ENCODE peak calls at places on chromosomes 6 and 20, in six cellular contexts. One of them, this sample, is unnamed.

GRCh38 chr20:58459058-58459743 is 56.0 kb downstream of the APCDD1L start:
- ATAC-seq in pancreas: no peak
- ATAC-seq in stimulated activated effector memory CD8-positive, alpha-beta T cell treated with anti-CD3 and anti-CD28 coated beads, Interleukin-12 subunit alpha, Interleukin-12 subunit beta, amount 100 ng/mL, for 72 hours: no peak
- ATAC-seq in esophagus mucosa: no peak
- ATAC-seq in A549: no peak
- ATAC-seq in sciatic nerve: no peak
- ATAC-seq in this sample: no peak

GRCh38 chr20:3894796-3895195 is 5.6 kb downstream of the PANK2 start:
- ATAC-seq in A549: no peak
- ATAC-seq in esophagus mucosa: no peak
- ATAC-seq in pancreas: no peak
- ATAC-seq in sciatic nerve: no peak
- ATAC-seq in stimulated activated effector memory CD8-positive, alpha-beta T cell treated with anti-CD3 and anti-CD28 coated beads, Interleukin-12 subunit alpha, Interleukin-12 subunit beta, amount 100 ng/mL, for 72 hours: no peak
- ATAC-seq in this sample: no peak

GRCh38 chr6:137230547-137230946 is 11.4 kb upstream of the IFNGR1 start:
- ATAC-seq in stimulated activated effector memory CD8-positive, alpha-beta T cell treated with anti-CD3 and anti-CD28 coated beads, Interleukin-12 subunit alpha, Interleukin-12 subunit beta, amount 100 ng/mL, for 72 hours: no peak
- ATAC-seq in sciatic nerve: peak
- ATAC-seq in A549: no peak
- ATAC-seq in esophagus mucosa: no peak
- ATAC-seq in pancreas: no peak
- ATAC-seq in this sample: no peak

GRCh38 chr6:158703121-158703839 is 53.4 kb downstream of the SYTL3 start:
- ATAC-seq in pancreas: no peak
- ATAC-seq in sciatic nerve: no peak
- ATAC-seq in stimulated activated effector memory CD8-positive, alpha-beta T cell treated with anti-CD3 and anti-CD28 coated beads, Interleukin-12 subunit alpha, Interleukin-12 subunit beta, amount 100 ng/mL, for 72 hours: no peak
- ATAC-seq in esophagus mucosa: peak
- ATAC-seq in A549: no peak
- ATAC-seq in this sample: no peak

GRCh38 chr6:10555625-10556309 is 34.6 kb downstream of the GCNT2 start:
- ATAC-seq in stimulated activated effector memory CD8-positive, alpha-beta T cell treated with anti-CD3 and anti-CD28 coated beads, Interleukin-12 subunit alpha, Interleukin-12 subunit beta, amount 100 ng/mL, for 72 hours: no peak
- ATAC-seq in esophagus mucosa: peak
- ATAC-seq in A549: no peak
- ATAC-seq in sciatic nerve: peak
- ATAC-seq in pancreas: peak
- ATAC-seq in this sample: peak

GRCh38 chr6:56806368-56806767 is 148.5 kb upstream of the BEND6 start:
- ATAC-seq in stimulated activated effector memory CD8-positive, alpha-beta T cell treated with anti-CD3 and anti-CD28 coated beads, Interleukin-12 subunit alpha, Interleukin-12 subunit beta, amount 100 ng/mL, for 72 hours: no peak
- ATAC-seq in pancreas: no peak
- ATAC-seq in A549: no peak
- ATAC-seq in esophagus mucosa: no peak
- ATAC-seq in sciatic nerve: no peak
- ATAC-seq in this sample: no peak

GRCh38 chr6:124927806-124928205 is 34.4 kb upstream of the RNF217 start:
- ATAC-seq in sciatic nerve: no peak
- ATAC-seq in A549: no peak
- ATAC-seq in pancreas: no peak
- ATAC-seq in esophagus mucosa: no peak
- ATAC-seq in stimulated activated effector memory CD8-positive, alpha-beta T cell treated with anti-CD3 and anti-CD28 coated beads, Interleukin-12 subunit alpha, Interleukin-12 subunit beta, amount 100 ng/mL, for 72 hours: no peak
- ATAC-seq in this sample: no peak

GRCh38 chr20:56181593-56181992 is 66.9 kb upstream of the MC3R start:
- ATAC-seq in esophagus mucosa: no peak
- ATAC-seq in A549: no peak
- ATAC-seq in pancreas: no peak
- ATAC-seq in sciatic nerve: no peak
- ATAC-seq in stimulated activated effector memory CD8-positive, alpha-beta T cell treated with anti-CD3 and anti-CD28 coated beads, Interleukin-12 subunit alpha, Interleukin-12 subunit beta, amount 100 ng/mL, for 72 hours: no peak
- ATAC-seq in this sample: no peak

GRCh38 chr6:3869284-3869631 is 20.1 kb downstream of the FAM50B start:
- ATAC-seq in pancreas: no peak
- ATAC-seq in esophagus mucosa: no peak
- ATAC-seq in sciatic nerve: no peak
- ATAC-seq in stimulated activated effector memory CD8-positive, alpha-beta T cell treated with anti-CD3 and anti-CD28 coated beads, Interleukin-12 subunit alpha, Interleukin-12 subunit beta, amount 100 ng/mL, for 72 hours: no peak
- ATAC-seq in A549: no peak
- ATAC-seq in this sample: no peak

GRCh38 chr6:108492131-108492766 is 68.5 kb upstream of the FOXO3 start:
- ATAC-seq in A549: peak
- ATAC-seq in stimulated activated effector memory CD8-positive, alpha-beta T cell treated with anti-CD3 and anti-CD28 coated beads, Interleukin-12 subunit alpha, Interleukin-12 subunit beta, amount 100 ng/mL, for 72 hours: no peak
- ATAC-seq in pancreas: peak
- ATAC-seq in esophagus mucosa: peak
- ATAC-seq in sciatic nerve: peak
- ATAC-seq in this sample: peak

GRCh38 chr6:111566873-111567517 is 38.7 kb downstream of the TRAF3IP2 start:
- ATAC-seq in A549: no peak
- ATAC-seq in pancreas: no peak
- ATAC-seq in esophagus mucosa: no peak
- ATAC-seq in sciatic nerve: peak
- ATAC-seq in stimulated activated effector memory CD8-positive, alpha-beta T cell treated with anti-CD3 and anti-CD28 coated beads, Interleukin-12 subunit alpha, Interleukin-12 subunit beta, amount 100 ng/mL, for 72 hours: no peak
- ATAC-seq in this sample: peak

GRCh38 chr6:41934278-41935189 is 7.1 kb downstream of the CCND3 start:
- ATAC-seq in esophagus mucosa: no peak
- ATAC-seq in A549: no peak
- ATAC-seq in sciatic nerve: peak
- ATAC-seq in pancreas: no peak
- ATAC-seq in stimulated activated effector memory CD8-positive, alpha-beta T cell treated with anti-CD3 and anti-CD28 coated beads, Interleukin-12 subunit alpha, Interleukin-12 subunit beta, amount 100 ng/mL, for 72 hours: no peak
- ATAC-seq in this sample: no peak

GRCh38 chr6:112036088-112036637 is 17.7 kb upstream of the CCN6 start:
- ATAC-seq in pancreas: no peak
- ATAC-seq in A549: no peak
- ATAC-seq in stimulated activated effector memory CD8-positive, alpha-beta T cell treated with anti-CD3 and anti-CD28 coated beads, Interleukin-12 subunit alpha, Interleukin-12 subunit beta, amount 100 ng/mL, for 72 hours: peak
- ATAC-seq in esophagus mucosa: no peak
- ATAC-seq in sciatic nerve: no peak
- ATAC-seq in this sample: no peak

GRCh38 chr6:8852332-8852731 is 417.0 kb upstream of the SLC35B3 start:
- ATAC-seq in stimulated activated effector memory CD8-positive, alpha-beta T cell treated with anti-CD3 and anti-CD28 coated beads, Interleukin-12 subunit alpha, Interleukin-12 subunit beta, amount 100 ng/mL, for 72 hours: no peak
- ATAC-seq in pancreas: no peak
- ATAC-seq in A549: no peak
- ATAC-seq in esophagus mucosa: no peak
- ATAC-seq in sciatic nerve: no peak
- ATAC-seq in this sample: no peak

GRCh38 chr6:41428995-41429417 is 93.6 kb downstream of the NCR2 start:
- ATAC-seq in pancreas: no peak
- ATAC-seq in esophagus mucosa: no peak
- ATAC-seq in A549: no peak
- ATAC-seq in sciatic nerve: peak
- ATAC-seq in stimulated activated effector memory CD8-positive, alpha-beta T cell treated with anti-CD3 and anti-CD28 coated beads, Interleukin-12 subunit alpha, Interleukin-12 subunit beta, amount 100 ng/mL, for 72 hours: peak
- ATAC-seq in this sample: no peak

GRCh38 chr6:127489248-127489647 is 29.9 kb downstream of the MTCL3 start:
- ATAC-seq in esophagus mucosa: no peak
- ATAC-seq in stimulated activated effector memory CD8-positive, alpha-beta T cell treated with anti-CD3 and anti-CD28 coated beads, Interleukin-12 subunit alpha, Interleukin-12 subunit beta, amount 100 ng/mL, for 72 hours: no peak
- ATAC-seq in sciatic nerve: no peak
- ATAC-seq in A549: no peak
- ATAC-seq in pancreas: no peak
- ATAC-seq in this sample: no peak

GRCh38 chr6:12150812-12151432 is 138.8 kb downstream of the HIVEP1 start:
- ATAC-seq in pancreas: no peak
- ATAC-seq in stimulated activated effector memory CD8-positive, alpha-beta T cell treated with anti-CD3 and anti-CD28 coated beads, Interleukin-12 subunit alpha, Interleukin-12 subunit beta, amount 100 ng/mL, for 72 hours: no peak
- ATAC-seq in sciatic nerve: no peak
- ATAC-seq in esophagus mucosa: peak
- ATAC-seq in A549: peak
- ATAC-seq in this sample: peak

GRCh38 chr20:34891166-34892062 is 15.0 kb downstream of the ACSS2 start:
- ATAC-seq in pancreas: no peak
- ATAC-seq in A549: no peak
- ATAC-seq in sciatic nerve: no peak
- ATAC-seq in stimulated activated effector memory CD8-positive, alpha-beta T cell treated with anti-CD3 and anti-CD28 coated beads, Interleukin-12 subunit alpha, Interleukin-12 subunit beta, amount 100 ng/mL, for 72 hours: peak
- ATAC-seq in esophagus mucosa: peak
- ATAC-seq in this sample: no peak

GRCh38 chr6:16352258-16352635 is 113.9 kb downstream of the GMPR start:
- ATAC-seq in stimulated activated effector memory CD8-positive, alpha-beta T cell treated with anti-CD3 and anti-CD28 coated beads, Interleukin-12 subunit alpha, Interleukin-12 subunit beta, amount 100 ng/mL, for 72 hours: no peak
- ATAC-seq in esophagus mucosa: no peak
- ATAC-seq in A549: no peak
- ATAC-seq in pancreas: no peak
- ATAC-seq in sciatic nerve: peak
- ATAC-seq in this sample: peak

GRCh38 chr6:56642366-56643261 is at the start of gene DST:
- ATAC-seq in stimulated activated effector memory CD8-positive, alpha-beta T cell treated with anti-CD3 and anti-CD28 coated beads, Interleukin-12 subunit alpha, Interleukin-12 subunit beta, amount 100 ng/mL, for 72 hours: no peak
- ATAC-seq in pancreas: no peak
- ATAC-seq in esophagus mucosa: peak
- ATAC-seq in A549: peak
- ATAC-seq in sciatic nerve: peak
- ATAC-seq in this sample: peak

GRCh38 chr6:164410017-164410416 is 899.4 kb downstream of the C6orf118 start:
- ATAC-seq in pancreas: no peak
- ATAC-seq in A549: no peak
- ATAC-seq in stimulated activated effector memory CD8-positive, alpha-beta T cell treated with anti-CD3 and anti-CD28 coated beads, Interleukin-12 subunit alpha, Interleukin-12 subunit beta, amount 100 ng/mL, for 72 hours: no peak
- ATAC-seq in sciatic nerve: peak
- ATAC-seq in esophagus mucosa: no peak
- ATAC-seq in this sample: no peak

GRCh38 chr6:75278474-75279077 is 6.0 kb downstream of the TMEM30A start:
- ATAC-seq in stimulated activated effector memory CD8-positive, alpha-beta T cell treated with anti-CD3 and anti-CD28 coated beads, Interleukin-12 subunit alpha, Interleukin-12 subunit beta, amount 100 ng/mL, for 72 hours: peak
- ATAC-seq in pancreas: no peak
- ATAC-seq in A549: no peak
- ATAC-seq in esophagus mucosa: no peak
- ATAC-seq in sciatic nerve: no peak
- ATAC-seq in this sample: no peak